ENCODE peak calls at places on chromosomes 5 and 9, in ten cellular contexts. B, H, F, U, L, Q, R, V, Z and I are unnamed samples.

GRCh38 chr9:116096046-116096445 is 57.5 kb upstream of the PAPPA start:
- DNase-seq in H (peak; percentile 34), F (no peak), R (no peak), V (no peak), U (no peak), L (no peak), Q (no peak), B (peak; percentile 68), Z (no peak), I (no peak)

GRCh38 chr5:166947045-166947444 is 1344.4 kb upstream of the WWC1 start:
- DNase-seq in Z (no peak), R (no peak), U (no peak), L (peak; percentile 39), Q (no peak), H (no peak), F (no peak), V (no peak), B (no peak), I (no peak)

GRCh38 chr5:2742921-2743679 is 8.4 kb downstream of the IRX2 start:
- DNase-seq in H (no peak), U (no peak), F (no peak), Z (no peak), V (peak; percentile 73), B (no peak), Q (no peak), L (no peak), R (no peak), I (no peak)

GRCh38 chr9:4328723-4329122 is 28.9 kb upstream of the GLIS3 start:
- DNase-seq in Q (no peak), F (no peak), B (peak; percentile 89), R (no peak), Z (no peak), H (no peak), L (no peak), V (no peak), U (no peak), I (no peak)

GRCh38 chr5:160356550-160357347 is 13.7 kb downstream of the C1QTNF2 start:
- DNase-seq in H (no peak), V (peak; percentile 25), B (no peak), R (no peak), L (no peak), F (no peak), Q (no peak), Z (no peak), U (no peak), I (no peak)

GRCh38 chr5:67287795-67288194 is 91.2 kb upstream of the CD180 start:
- DNase-seq in L (no peak), H (no peak), Z (no peak), V (no peak), F (no peak), U (no peak), Q (no peak), B (peak; percentile 89), R (no peak), I (no peak)

GRCh38 chr9:34741628-34742027 is 31.7 kb upstream of the CCL21 start:
- DNase-seq in Z (no peak), L (no peak), V (no peak), H (no peak), Q (no peak), F (no peak), R (no peak), B (no peak), U (no peak), I (no peak)

GRCh38 chr9:131720330-131720729 is 19.5 kb downstream of the RAPGEF1 start:
- DNase-seq in U (no peak), B (no peak), H (no peak), R (no peak), L (peak; percentile 66), Q (no peak), F (no peak), Z (no peak), V (no peak), I (no peak)

GRCh38 chr9:23826120-23826629 is at the start of gene ELAVL2:
- DNase-seq in H (peak; percentile 98), L (peak; percentile 94), B (peak; percentile 96), U (peak; percentile 87), F (peak; percentile 83), R (peak; percentile 90), Z (peak; percentile 89), V (peak; percentile 100), Q (no peak), I (peak; percentile 87)

GRCh38 chr5:74206571-74207550 is 433.7 kb downstream of the ENC1 start:
- DNase-seq in L (peak; percentile 17), U (no peak), Z (peak; percentile 58), Q (no peak), R (peak; percentile 78), B (peak; percentile 89), H (peak; percentile 61), F (no peak), V (peak; percentile 38), I (peak; percentile 64)

GRCh38 chr5:102578362-102578761 is 79.6 kb upstream of the SLCO6A1 start:
- DNase-seq in H (no peak), L (no peak), U (no peak), Z (no peak), R (no peak), V (no peak), Q (no peak), B (no peak), F (no peak), I (no peak)

GRCh38 chr5:102583663-102584062 is 84.9 kb upstream of the SLCO6A1 start:
- DNase-seq in V (peak; percentile 15), H (peak; percentile 21), U (peak; percentile 5), B (no peak), Z (no peak), L (no peak), R (no peak), F (no peak), Q (no peak), I (no peak)

GRCh38 chr5:102582706-102583105 is 83.9 kb upstream of the SLCO6A1 start:
- DNase-seq in Z (no peak), B (peak; percentile 52), F (no peak), V (no peak), U (no peak), L (no peak), H (no peak), R (no peak), Q (no peak), I (no peak)

GRCh38 chr5:102581011-102581410 is 82.2 kb upstream of the SLCO6A1 start:
- DNase-seq in Z (no peak), F (no peak), B (no peak), V (no peak), R (no peak), L (no peak), Q (no peak), U (no peak), H (no peak), I (no peak)

DNA sequence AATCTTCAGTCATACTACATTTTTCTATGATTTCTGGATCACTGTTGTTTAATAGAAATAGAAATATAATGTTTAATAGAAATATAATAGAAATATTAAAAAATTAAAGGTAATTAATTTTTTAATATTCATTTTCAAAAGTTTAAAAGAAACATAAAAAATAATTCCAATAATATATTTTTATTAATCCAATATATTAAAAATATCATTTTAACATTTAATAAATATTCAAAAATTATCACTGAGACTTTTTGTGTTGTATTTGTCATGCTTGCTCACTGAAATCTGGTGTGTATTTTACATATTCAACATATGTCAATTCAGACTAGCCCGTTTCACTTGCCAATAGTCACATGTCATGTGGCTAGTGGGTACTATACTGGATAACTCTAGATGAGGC is 80.6 kb upstream of the SLCO6A1 start:
- DNase-seq in Z (no peak), L (no peak), V (no peak), F (no peak), H (no peak), R (no peak), U (no peak), B (no peak), Q (no peak), I (no peak)
- H3K27ac ChIP-seq in Z (no peak overlapping the region), L (no peak overlapping the region), V (no peak overlapping the region), F (no peak overlapping the region), H (no peak overlapping the region), R (no peak overlapping the region), U (no peak overlapping the region), B (no peak overlapping the region), Q (no peak overlapping the region), I (no peak overlapping the region)

GRCh38 chr5:96114736-96115466 is 153.2 kb upstream of the ELL2 start:
- DNase-seq in H (no peak), L (no peak), Q (no peak), R (no peak), U (no peak), Z (no peak), B (peak; percentile 64), V (no peak), F (no peak), I (no peak)
- H3K27ac ChIP-seq in H (no peak overlapping the region), L (no peak overlapping the region), Q (no peak overlapping the region), R (no peak overlapping the region), U (no peak overlapping the region), Z (no peak overlapping the region), B (no peak overlapping the region), V (no peak overlapping the region), F (no peak overlapping the region), I (no peak overlapping the region)

DNA sequence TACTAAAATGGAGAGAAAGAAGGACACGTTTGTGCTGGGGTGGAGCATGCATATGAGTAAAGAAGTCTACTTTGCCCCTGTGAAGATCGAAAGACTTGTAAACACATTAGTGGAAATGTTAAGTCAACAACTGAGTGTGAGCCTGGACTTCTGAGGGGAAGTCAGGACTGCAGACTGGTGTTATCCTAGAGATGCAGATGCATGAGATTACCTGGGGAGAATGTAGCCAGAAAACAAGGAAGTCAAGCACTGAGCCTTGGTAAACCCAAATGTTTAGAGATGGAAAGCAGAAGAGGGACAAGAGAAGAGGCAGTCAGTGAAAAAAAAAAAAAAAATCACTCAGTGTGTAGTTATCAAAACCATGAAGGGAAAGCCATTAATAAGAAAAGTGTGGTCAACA is 22.4 kb downstream of the JAKMIP2 start:
- DNase-seq in B (no peak), L (no peak), H (no peak), F (no peak), U (no peak), R (no peak), Z (no peak), V (no peak), Q (no peak), I (no peak)
- H3K27ac ChIP-seq in B (no peak overlapping the region), L (no peak overlapping the region), H (no peak overlapping the region), F (no peak overlapping the region), U (no peak overlapping the region), R (no peak overlapping the region), Z (no peak overlapping the region), V (peak overlapping the region; percentile 28), Q (no peak overlapping the region), I (no peak overlapping the region)

GRCh38 chr9:127716412-127716811 is 533 bp downstream of the TTC16 start:
- DNase-seq in R (no peak), B (no peak), U (no peak), L (no peak), F (no peak), Q (no peak), Z (no peak), H (no peak), V (no peak), I (no peak)

GRCh38 chr9:127714020-127714835 is 1.2 kb downstream of the PTRH1 start:
- DNase-seq in B (no peak), V (no peak), Z (no peak), H (no peak), L (no peak), U (no peak), F (peak; percentile 82), R (no peak), Q (no peak), I (no peak)

GRCh38 chr9:127712851-127713250 is 2.6 kb downstream of the PTRH1 start:
- DNase-seq in Q (no peak), H (no peak), F (no peak), Z (no peak), B (no peak), U (no peak), V (no peak), L (no peak), R (no peak), I (no peak)

GRCh38 chr9:127715443-127716337 is at the start of the genes PTRH1 and TTC16:
- DNase-seq in Z (peak; percentile 97), B (peak; percentile 92), V (peak; percentile 99), Q (peak; percentile 93), F (peak; percentile 99), U (peak; percentile 97), H (peak; percentile 100), L (peak; percentile 98), R (peak; percentile 99), I (peak; percentile 97)

GRCh38 chr9:127714916-127715442 is 484 bp downstream of the PTRH1 start:
- DNase-seq in L (peak; percentile 57), F (peak; percentile 87), Z (no peak), R (no peak), H (peak; percentile 47), Q (no peak), B (no peak), V (peak; percentile 48), U (no peak), I (peak; percentile 44)
- H3K27ac ChIP-seq in L (peak overlapping the region; percentile 87), F (peak overlapping the region; percentile 76), Z (no peak overlapping the region), R (peak overlapping the region; percentile 83), H (peak overlapping the region; percentile 95), Q (peak overlapping the region; percentile 83), B (peak overlapping the region; percentile 82), V (no peak overlapping the region), U (peak overlapping the region; percentile 73), I (peak overlapping the region; percentile 75)